ENCODE peak calls at places on chromosome 1, in seven cellular contexts. One of them, this sample, is unnamed.
A peak's percentile ranks its signal among the peaks of the same experiment; 100 is the strongest.

GRCh38 chr1:68615303-68615702 is 118.4 kb upstream of the DEPDC1 start:
- DNase-seq in choroid plexus epithelial cell: no peak
- DNase-seq in HCT116: no peak
- DNase-seq in mucosa of descending colon: no peak
- DNase-seq in sigmoid colon: no peak
- DNase-seq in kidney epithelial cell: no peak
- DNase-seq in cardiac fibroblast: no peak
- DNase-seq in this sample: no peak

GRCh38 chr1:231278100-231278790 is 37.2 kb downstream of the GNPAT start:
- DNase-seq in cardiac fibroblast: peak; percentile 8
- DNase-seq in kidney epithelial cell: no peak
- DNase-seq in mucosa of descending colon: no peak
- DNase-seq in choroid plexus epithelial cell: peak; percentile 8
- DNase-seq in HCT116: no peak
- DNase-seq in sigmoid colon: no peak
- DNase-seq in this sample: no peak

GRCh38 chr1:219900882-219901281 is 27.5 kb downstream of the SLC30A10 start:
- DNase-seq in sigmoid colon: no peak
- DNase-seq in choroid plexus epithelial cell: no peak
- DNase-seq in cardiac fibroblast: no peak
- DNase-seq in kidney epithelial cell: no peak
- DNase-seq in mucosa of descending colon: no peak
- DNase-seq in HCT116: no peak
- DNase-seq in this sample: no peak

GRCh38 chr1:78375996-78376395 is 114.8 kb upstream of the PTGFR start:
- DNase-seq in HCT116: no peak
- DNase-seq in sigmoid colon: no peak
- DNase-seq in mucosa of descending colon: no peak
- DNase-seq in choroid plexus epithelial cell: peak; percentile 59
- DNase-seq in kidney epithelial cell: no peak
- DNase-seq in cardiac fibroblast: peak; percentile 38
- DNase-seq in this sample: no peak

GRCh38 chr1:7424352-7424890 is 346.7 kb upstream of the VAMP3 start:
- DNase-seq in cardiac fibroblast: peak; percentile 26
- DNase-seq in sigmoid colon: peak; percentile 42
- DNase-seq in choroid plexus epithelial cell: peak; percentile 78
- DNase-seq in mucosa of descending colon: no peak
- DNase-seq in kidney epithelial cell: no peak
- DNase-seq in HCT116: no peak
- DNase-seq in this sample: no peak

GRCh38 chr1:118963456-118964430 is 24.4 kb downstream of the TBX15 start:
- DNase-seq in cardiac fibroblast: peak; percentile 76
- DNase-seq in choroid plexus epithelial cell: peak; percentile 99
- DNase-seq in HCT116: peak; percentile 35
- DNase-seq in mucosa of descending colon: no peak
- DNase-seq in sigmoid colon: no peak
- DNase-seq in kidney epithelial cell: no peak
- DNase-seq in this sample: no peak

GRCh38 chr1:100390507-100390906 is 38.2 kb downstream of the CDC14A start:
- DNase-seq in HCT116: no peak
- DNase-seq in cardiac fibroblast: no peak
- DNase-seq in kidney epithelial cell: no peak
- DNase-seq in sigmoid colon: no peak
- DNase-seq in choroid plexus epithelial cell: no peak
- DNase-seq in mucosa of descending colon: no peak
- DNase-seq in this sample: no peak

GRCh38 chr1:83769072-83769471 is 229.9 kb downstream of the TTLL7 start:
- DNase-seq in cardiac fibroblast: no peak
- DNase-seq in kidney epithelial cell: no peak
- DNase-seq in HCT116: no peak
- DNase-seq in mucosa of descending colon: no peak
- DNase-seq in sigmoid colon: no peak
- DNase-seq in choroid plexus epithelial cell: no peak
- DNase-seq in this sample: no peak

GRCh38 chr1:156247460-156248322 is at the start of gene PAQR6:
- DNase-seq in sigmoid colon: peak; percentile 71
- DNase-seq in kidney epithelial cell: no peak
- DNase-seq in cardiac fibroblast: no peak
- DNase-seq in choroid plexus epithelial cell: no peak
- DNase-seq in HCT116: no peak
- DNase-seq in mucosa of descending colon: peak; percentile 19
- DNase-seq in this sample: no peak

DNA sequence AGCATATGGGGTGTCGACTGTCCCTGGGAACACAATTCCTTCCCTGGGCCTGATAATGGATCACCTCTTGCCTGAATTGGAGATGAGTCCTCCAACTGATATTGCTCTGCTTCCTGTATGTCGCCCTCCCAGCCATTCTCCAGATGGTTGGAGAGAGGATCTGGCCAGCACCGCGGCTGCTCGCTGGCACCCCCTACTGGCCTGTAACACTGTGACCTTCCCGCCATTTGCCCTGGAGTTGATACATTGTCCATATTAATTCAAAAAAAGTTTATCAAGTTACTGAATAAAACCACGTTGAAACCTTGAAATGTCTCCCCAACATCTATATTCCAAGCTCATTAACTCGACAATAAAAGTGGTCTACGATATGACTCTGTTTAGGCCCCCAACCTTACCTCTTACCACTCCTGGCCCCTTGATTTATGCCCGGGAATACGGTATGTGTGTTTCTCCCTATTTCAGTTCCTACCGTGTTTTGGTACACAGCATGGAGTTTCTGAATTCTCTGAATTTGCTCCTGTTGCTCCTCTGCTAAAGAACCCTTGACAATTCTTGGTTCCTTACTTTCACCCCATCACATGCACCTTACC is 241.8 kb upstream of the KIAA0040 start:
- DNase-seq in choroid plexus epithelial cell: no peak
- DNase-seq in mucosa of descending colon: no peak
- DNase-seq in kidney epithelial cell: no peak
- DNase-seq in HCT116: no peak
- DNase-seq in cardiac fibroblast: no peak
- DNase-seq in sigmoid colon: no peak
- DNase-seq in this sample: no peak
- TF ChIP-seq CTCF in choroid plexus epithelial cell: peak; percentile 4
- TF ChIP-seq CTCF in mucosa of descending colon: no peak
- TF ChIP-seq CTCF in kidney epithelial cell: peak; percentile 34
- TF ChIP-seq CTCF in HCT116: peak; percentile 83
- TF ChIP-seq CTCF in cardiac fibroblast: peak; percentile 13
- TF ChIP-seq CTCF in sigmoid colon: no peak
- TF ChIP-seq CTCF in this sample: no peak

GRCh38 chr1:212607206-212607923 is 1.2 kb upstream of the ATF3 start:
- DNase-seq in sigmoid colon: peak; percentile 72
- DNase-seq in HCT116: no peak
- DNase-seq in mucosa of descending colon: peak; percentile 50
- DNase-seq in cardiac fibroblast: no peak
- DNase-seq in choroid plexus epithelial cell: no peak
- DNase-seq in kidney epithelial cell: no peak
- DNase-seq in this sample: peak; percentile 71
- TF ChIP-seq CTCF in sigmoid colon: no peak
- TF ChIP-seq CTCF in HCT116: no peak
- TF ChIP-seq CTCF in mucosa of descending colon: no peak
- TF ChIP-seq CTCF in cardiac fibroblast: no peak
- TF ChIP-seq CTCF in choroid plexus epithelial cell: no peak
- TF ChIP-seq CTCF in kidney epithelial cell: no peak
- TF ChIP-seq CTCF in this sample: no peak

GRCh38 chr1:74674278-74675048 is 871 bp upstream of the ERICH3 start:
- DNase-seq in cardiac fibroblast: no peak
- DNase-seq in sigmoid colon: no peak
- DNase-seq in mucosa of descending colon: no peak
- DNase-seq in choroid plexus epithelial cell: no peak
- DNase-seq in HCT116: no peak
- DNase-seq in kidney epithelial cell: no peak
- DNase-seq in this sample: no peak
- TF ChIP-seq CTCF in cardiac fibroblast: no peak
- TF ChIP-seq CTCF in sigmoid colon: no peak
- TF ChIP-seq CTCF in mucosa of descending colon: no peak
- TF ChIP-seq CTCF in choroid plexus epithelial cell: no peak
- TF ChIP-seq CTCF in HCT116: no peak
- TF ChIP-seq CTCF in kidney epithelial cell: no peak
- TF ChIP-seq CTCF in this sample: no peak

GRCh38 chr1:223628858-223629257 is 36.6 kb downstream of the CAPN8 start:
- DNase-seq in choroid plexus epithelial cell: no peak
- DNase-seq in cardiac fibroblast: no peak
- DNase-seq in mucosa of descending colon: no peak
- DNase-seq in HCT116: no peak
- DNase-seq in kidney epithelial cell: no peak
- DNase-seq in sigmoid colon: no peak
- DNase-seq in this sample: no peak

GRCh38 chr1:223622132-223622842 is 43.2 kb downstream of the CAPN8 start:
- DNase-seq in kidney epithelial cell: no peak
- DNase-seq in choroid plexus epithelial cell: no peak
- DNase-seq in cardiac fibroblast: no peak
- DNase-seq in HCT116: no peak
- DNase-seq in sigmoid colon: no peak
- DNase-seq in mucosa of descending colon: no peak
- DNase-seq in this sample: no peak

GRCh38 chr1:223631367-223631977 is 34.0 kb downstream of the CAPN8 start:
- DNase-seq in cardiac fibroblast: no peak
- DNase-seq in sigmoid colon: no peak
- DNase-seq in HCT116: no peak
- DNase-seq in kidney epithelial cell: no peak
- DNase-seq in mucosa of descending colon: no peak
- DNase-seq in choroid plexus epithelial cell: peak; percentile 34
- DNase-seq in this sample: no peak

DNA sequence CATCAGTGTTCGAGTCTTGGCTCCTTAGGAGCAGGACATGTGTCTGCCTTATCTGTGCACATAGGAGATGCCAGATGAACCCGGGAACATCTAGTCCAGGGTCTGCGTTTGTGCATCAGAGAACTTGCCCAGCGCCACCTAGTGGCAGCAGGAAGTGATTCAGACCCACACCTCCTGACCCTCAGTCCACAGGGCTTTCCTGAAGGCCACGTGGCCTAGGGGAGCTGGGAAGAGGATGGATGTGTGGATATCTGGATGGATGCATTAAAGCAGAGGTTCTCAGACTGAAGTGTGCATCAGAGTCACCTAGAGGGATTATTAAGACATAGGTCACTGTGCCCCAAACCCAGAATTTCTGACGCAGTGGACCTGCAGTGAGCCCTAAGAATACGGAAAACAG is 37.3 kb downstream of the CAPN8 start:
- DNase-seq in cardiac fibroblast: peak; percentile 27
- DNase-seq in mucosa of descending colon: peak; percentile 68
- DNase-seq in choroid plexus epithelial cell: peak; percentile 13
- DNase-seq in HCT116: peak; percentile 54
- DNase-seq in kidney epithelial cell: no peak
- DNase-seq in sigmoid colon: no peak
- DNase-seq in this sample: peak; percentile 57
- TF ChIP-seq CTCF in cardiac fibroblast: peak; percentile 55
- TF ChIP-seq CTCF in mucosa of descending colon: peak; percentile 40
- TF ChIP-seq CTCF in choroid plexus epithelial cell: peak; percentile 55
- TF ChIP-seq CTCF in HCT116: peak; percentile 93
- TF ChIP-seq CTCF in kidney epithelial cell: peak; percentile 55
- TF ChIP-seq CTCF in sigmoid colon: no peak
- TF ChIP-seq CTCF in this sample: peak; percentile 52

GRCh38 chr1:30464187-30464617 is 259.2 kb downstream of the MATN1 start:
- DNase-seq in sigmoid colon: no peak
- DNase-seq in mucosa of descending colon: no peak
- DNase-seq in choroid plexus epithelial cell: no peak
- DNase-seq in kidney epithelial cell: no peak
- DNase-seq in HCT116: no peak
- DNase-seq in cardiac fibroblast: no peak
- DNase-seq in this sample: no peak

GRCh38 chr1:30465096-30465495 is 258.3 kb downstream of the MATN1 start:
- DNase-seq in mucosa of descending colon: no peak
- DNase-seq in kidney epithelial cell: no peak
- DNase-seq in sigmoid colon: peak; percentile 19
- DNase-seq in HCT116: no peak
- DNase-seq in choroid plexus epithelial cell: no peak
- DNase-seq in cardiac fibroblast: no peak
- DNase-seq in this sample: no peak

GRCh38 chr1:30460661-30461060 is 262.7 kb downstream of the MATN1 start:
- DNase-seq in cardiac fibroblast: no peak
- DNase-seq in mucosa of descending colon: no peak
- DNase-seq in sigmoid colon: peak; percentile 21
- DNase-seq in HCT116: no peak
- DNase-seq in kidney epithelial cell: no peak
- DNase-seq in choroid plexus epithelial cell: no peak
- DNase-seq in this sample: no peak

GRCh38 chr1:30462826-30463425 is 260.5 kb downstream of the MATN1 start:
- DNase-seq in kidney epithelial cell: no peak
- DNase-seq in cardiac fibroblast: no peak
- DNase-seq in mucosa of descending colon: no peak
- DNase-seq in choroid plexus epithelial cell: no peak
- DNase-seq in sigmoid colon: peak; percentile 50
- DNase-seq in HCT116: no peak
- DNase-seq in this sample: peak; percentile 36

DNA sequence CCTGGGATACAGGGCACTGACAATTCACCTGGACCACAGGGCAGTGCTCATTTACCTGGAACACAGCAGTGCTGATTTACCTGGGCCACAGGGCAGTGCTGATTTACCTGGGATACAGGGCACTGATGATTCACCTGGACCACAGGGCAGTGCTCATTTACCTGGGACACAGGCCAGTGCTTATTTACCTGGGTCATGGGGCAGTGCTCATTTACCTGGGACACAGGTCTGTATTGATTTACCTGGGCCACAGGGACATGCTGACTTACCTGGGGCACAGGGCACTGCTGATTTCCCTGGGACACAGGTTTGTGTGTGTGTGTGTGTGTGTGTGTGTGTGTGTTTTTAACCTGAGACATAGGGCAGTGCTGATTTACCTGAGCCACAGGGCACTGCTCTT is 261.7 kb downstream of the MATN1 start:
- DNase-seq in kidney epithelial cell: no peak
- DNase-seq in choroid plexus epithelial cell: no peak
- DNase-seq in mucosa of descending colon: no peak
- DNase-seq in HCT116: no peak
- DNase-seq in sigmoid colon: no peak
- DNase-seq in cardiac fibroblast: no peak
- DNase-seq in this sample: peak; percentile 9
- TF ChIP-seq CTCF in kidney epithelial cell: no peak
- TF ChIP-seq CTCF in choroid plexus epithelial cell: no peak
- TF ChIP-seq CTCF in mucosa of descending colon: no peak
- TF ChIP-seq CTCF in HCT116: no peak
- TF ChIP-seq CTCF in sigmoid colon: no peak
- TF ChIP-seq CTCF in cardiac fibroblast: no peak
- TF ChIP-seq CTCF in this sample: no peak

DNA sequence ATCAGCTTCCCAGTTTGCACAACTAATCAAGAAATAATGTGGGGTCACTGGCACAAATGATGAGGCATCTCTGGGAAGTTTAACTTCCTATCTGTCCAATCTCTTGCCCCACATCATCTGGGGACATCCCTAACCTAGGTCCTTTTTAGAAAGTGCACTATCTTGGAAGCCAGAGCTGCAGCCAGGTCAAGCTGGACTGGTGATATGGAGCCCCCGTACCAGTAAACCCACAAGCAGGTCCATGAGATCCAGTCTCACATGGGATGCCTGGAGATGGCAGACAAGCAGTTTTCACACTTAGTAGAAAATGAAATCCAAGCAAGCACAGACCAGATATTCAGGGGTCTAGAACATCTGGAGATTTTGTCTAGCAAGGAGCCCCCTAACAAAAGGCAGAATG is 27.5 kb upstream of the BSDC1 start:
- DNase-seq in kidney epithelial cell: no peak
- DNase-seq in mucosa of descending colon: no peak
- DNase-seq in cardiac fibroblast: no peak
- DNase-seq in sigmoid colon: no peak
- DNase-seq in choroid plexus epithelial cell: no peak
- DNase-seq in HCT116: no peak
- DNase-seq in this sample: no peak
- TF ChIP-seq CTCF in kidney epithelial cell: no peak
- TF ChIP-seq CTCF in mucosa of descending colon: no peak
- TF ChIP-seq CTCF in cardiac fibroblast: no peak
- TF ChIP-seq CTCF in sigmoid colon: no peak
- TF ChIP-seq CTCF in choroid plexus epithelial cell: no peak
- TF ChIP-seq CTCF in HCT116: no peak
- TF ChIP-seq CTCF in this sample: no peak

This sample was measured in Peyer's patch.